ENCODE peak calls at places on chromosomes 11 and 22, in six cellular contexts. E is retinal pigment epithelial cell, M is body of pancreas, Z is RWPE1, B is AG04450, N is Panc1. V is an unnamed sample.

GRCh38 chr11:73225851-73226250 is 7.8 kb downstream of the P2RY2 start:
- DNase-seq in E (no peak), M (no peak), Z (no peak), B (no peak), N (no peak), V (no peak)

GRCh38 chr11:6619021-6619745 is at the start of gene TPP1:
- DNase-seq in E (peak), M (peak), Z (peak), B (peak), N (peak), V (peak)

GRCh38 chr11:125410091-125410490 is 86.0 kb downstream of the FEZ1 start:
- DNase-seq in E (no peak), M (no peak), Z (no peak), B (no peak), N (no peak), V (peak)

GRCh38 chr11:57249384-57250319 is 12.6 kb upstream of the APLNR start:
- DNase-seq in E (no peak), M (peak), Z (peak), B (peak), N (peak), V (peak)

GRCh38 chr11:27291302-27291889 is 71.6 kb downstream of the CCDC34 start:
- DNase-seq in E (no peak), M (no peak), Z (no peak), B (no peak), N (no peak), V (peak)

GRCh38 chr11:46293616-46294015 is 16.2 kb downstream of the CREB3L1 start:
- DNase-seq in E (peak), M (no peak), Z (no peak), B (no peak), N (no peak), V (no peak)

GRCh38 chr11:78460468-78460867 is 42.8 kb upstream of the GAB2 start:
- DNase-seq in E (no peak), M (no peak), Z (peak), B (no peak), N (no peak), V (no peak)

GRCh38 chr11:68328374-68329091 is 16.1 kb downstream of the LRP5 start:
- DNase-seq in E (no peak), M (peak), Z (no peak), B (no peak), N (no peak), V (no peak)

GRCh38 chr11:60743058-60743457 is 13.6 kb upstream of the MS4A15 start:
- DNase-seq in E (no peak), M (no peak), Z (no peak), B (no peak), N (no peak), V (no peak)

GRCh38 chr22:45336971-45337431 is 27.3 kb downstream of the FAM118A start:
- DNase-seq in E (no peak), M (peak), Z (no peak), B (no peak), N (no peak), V (no peak)

GRCh38 chr11:93972790-93973189 is 48.4 kb upstream of the HEPHL1 start:
- DNase-seq in E (no peak), M (no peak), Z (no peak), B (no peak), N (no peak), V (no peak)

GRCh38 chr11:8699903-8700302 is 17.3 kb downstream of the RPL27A start:
- DNase-seq in E (no peak), M (peak), Z (no peak), B (no peak), N (no peak), V (no peak)

GRCh38 chr22:50314455-50315288 is 7.2 kb upstream of the PLXNB2 start:
- DNase-seq in E (no peak), M (no peak), Z (no peak), B (no peak), N (no peak), V (peak)

GRCh38 chr11:77101043-77101537 is 1.6 kb upstream of the OMP start:
- DNase-seq in E (no peak), M (no peak), Z (no peak), B (no peak), N (no peak), V (peak)

GRCh38 chr11:104127828-104128227 is 36.1 kb downstream of the PDGFD start:
- DNase-seq in E (no peak), M (no peak), Z (peak), B (no peak), N (no peak), V (peak)

GRCh38 chr11:63845911-63846310 is 7.0 kb downstream of the MARK2 start:
- DNase-seq in E (no peak), M (no peak), Z (no peak), B (no peak), N (no peak), V (no peak)

GRCh38 chr11:46845440-46845739 is 690 bp downstream of the CKAP5 start:
- DNase-seq in E (no peak), M (no peak), Z (peak), B (no peak), N (no peak), V (no peak)

GRCh38 chr11:8018742-8019631 is 31.9 kb downstream of the EIF3F start:
- DNase-seq in E (no peak), M (peak), Z (peak), B (peak), N (no peak), V (no peak)

GRCh38 chr22:46054091-46054877 is 77.3 kb upstream of the WNT7B start:
- DNase-seq in E (no peak), M (peak), Z (peak), B (no peak), N (no peak), V (peak)

GRCh38 chr11:73612601-73613137 is 14.8 kb upstream of the FAM168A start:
- DNase-seq in E (no peak), M (no peak), Z (no peak), B (no peak), N (no peak), V (no peak)

GRCh38 chr22:36453266-36453607 is 28.2 kb downstream of the TXN2 start:
- DNase-seq in E (no peak), M (no peak), Z (no peak), B (no peak), N (no peak), V (no peak)

GRCh38 chr11:76805206-76805913 is 22.2 kb downstream of the TSKU start:
- DNase-seq in E (no peak), M (no peak), Z (no peak), B (no peak), N (no peak), V (peak)

GRCh38 chr11:132901638-132902610 is 630.4 kb downstream of the OPCML start:
- DNase-seq in E (no peak), M (no peak), Z (no peak), B (no peak), N (no peak), V (no peak)

GRCh38 chr11:79926707-79927106 is 485.9 kb upstream of the TENM4 start:
- DNase-seq in E (no peak), M (no peak), Z (no peak), B (no peak), N (no peak), V (no peak)

GRCh38 chr11:119316017-119316728 is 757 bp downstream of the MCAM start:
- DNase-seq in E (no peak), M (peak), Z (no peak), B (no peak), N (no peak), V (peak)

GRCh38 chr11:35316161-35316560 is 103.2 kb downstream of the SLC1A2 start:
- DNase-seq in E (no peak), M (no peak), Z (no peak), B (no peak), N (no peak), V (no peak)

GRCh38 chr11:61071880-61072279 is 30.4 kb upstream of the CD5 start:
- DNase-seq in E (no peak), M (no peak), Z (no peak), B (no peak), N (no peak), V (no peak)

GRCh38 chr11:13415201-13415600 is 47.8 kb downstream of the BTBD10 start:
- DNase-seq in E (no peak), M (no peak), Z (no peak), B (no peak), N (no peak), V (peak)

GRCh38 chr11:31422703-31423102 is 53.0 kb downstream of the DNAJC24 start:
- DNase-seq in E (no peak), M (no peak), Z (no peak), B (no peak), N (no peak), V (no peak)

GRCh38 chr11:45671246-45672171 is 6.1 kb upstream of the CHST1 start:
- DNase-seq in E (no peak), M (peak), Z (no peak), B (no peak), N (no peak), V (no peak)

GRCh38 chr11:133078591-133079179 is 453.6 kb downstream of the OPCML start:
- DNase-seq in E (peak), M (peak), Z (peak), B (no peak), N (no peak), V (no peak)

GRCh38 chr11:72700026-72700610 is 25.9 kb upstream of the PDE2A start:
- DNase-seq in E (no peak), M (no peak), Z (no peak), B (no peak), N (no peak), V (peak)

GRCh38 chr22:34688825-34689224 is 377.1 kb upstream of the ISX start:
- DNase-seq in E (no peak), M (no peak), Z (no peak), B (no peak), N (no peak), V (no peak)
- TF ChIP-seq CTCF in E (no peak), M (no peak), Z (no peak), B (no peak), N (no peak), V (no peak)

GRCh38 chr22:43883012-43883661 is 8.7 kb downstream of the PNPLA5 start:
- DNase-seq in E (no peak), M (peak), Z (peak), B (no peak), N (peak), V (peak)
- TF ChIP-seq CTCF in E (peak), M (peak), Z (peak), B (peak), N (peak), V (peak)

DNA sequence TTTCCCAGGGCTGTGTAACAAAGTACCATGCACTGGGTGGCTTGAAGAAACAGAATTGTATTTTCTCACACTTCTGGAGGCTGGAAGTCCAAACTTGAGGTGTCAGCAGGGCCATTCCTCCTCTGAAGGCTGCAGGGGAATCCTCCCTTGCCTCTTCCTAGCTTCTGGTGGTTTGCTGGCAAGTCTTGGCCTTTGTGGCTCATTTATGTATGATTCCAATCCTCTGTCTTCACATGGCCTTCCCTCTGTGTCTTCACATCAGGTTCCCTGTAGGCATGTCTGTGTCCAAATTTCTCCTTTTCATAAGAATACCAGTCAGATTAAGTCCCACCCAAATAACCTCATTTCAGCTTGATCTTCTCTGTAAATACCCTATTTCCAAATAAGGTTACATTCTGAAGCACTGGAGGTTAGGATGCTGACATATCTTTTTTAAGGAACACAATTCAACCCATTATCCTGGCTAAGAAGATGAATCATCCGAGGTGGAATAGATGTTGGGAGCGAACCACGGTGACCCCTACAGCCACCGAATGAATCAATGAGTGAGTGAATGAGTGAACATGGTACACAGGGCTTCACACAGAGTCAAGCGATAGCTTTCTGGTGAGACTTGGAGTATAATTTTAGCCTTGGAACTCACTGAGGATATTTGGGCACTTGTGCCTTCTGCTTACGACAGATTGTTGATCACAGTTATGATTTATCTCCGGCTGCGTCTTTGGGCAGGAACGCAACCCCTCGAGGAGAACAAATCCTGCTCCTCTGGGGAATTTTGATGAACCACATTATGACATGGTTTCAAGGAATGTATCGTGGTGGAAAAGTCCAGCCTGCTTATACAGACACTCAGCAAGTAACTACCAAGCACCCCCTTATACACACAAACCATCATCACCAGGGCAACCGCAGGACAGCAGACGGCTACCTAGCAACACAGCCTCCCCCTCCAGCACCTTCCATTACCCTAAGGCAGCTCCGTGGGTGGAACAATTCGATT is 34.3 kb upstream of the MICAL2 start:
- DNase-seq in E (peak), M (no peak), Z (peak), B (peak), N (no peak), V (peak)
- TF ChIP-seq CTCF in E (no peak), M (no peak), Z (no peak), B (no peak), N (no peak), V (no peak)

GRCh38 chr22:32336185-32336603 is 21.5 kb upstream of the RFPL3 start:
- DNase-seq in E (no peak), M (no peak), Z (no peak), B (no peak), N (no peak), V (no peak)
- TF ChIP-seq CTCF in E (no peak), M (no peak), Z (no peak), B (no peak), N (no peak), V (no peak)

GRCh38 chr22:43270314-43270908 is 72.8 kb downstream of the SCUBE1 start:
- DNase-seq in E (no peak), M (no peak), Z (no peak), B (no peak), N (no peak), V (no peak)
- TF ChIP-seq CTCF in E (peak), M (no peak), Z (no peak), B (peak), N (no peak), V (peak)

GRCh38 chr22:48973694-48974041 is 854.0 kb downstream of the BRD1 start:
- DNase-seq in E (no peak), M (no peak), Z (no peak), B (no peak), N (no peak), V (no peak)

GRCh38 chr22:48972979-48973693 is 854.5 kb downstream of the BRD1 start:
- DNase-seq in E (no peak), M (no peak), Z (no peak), B (no peak), N (no peak), V (no peak)

GRCh38 chr22:48968201-48968959 is 859.3 kb downstream of the BRD1 start:
- DNase-seq in E (no peak), M (peak), Z (no peak), B (no peak), N (no peak), V (no peak)
- TF ChIP-seq CTCF in E (no peak), M (peak), Z (no peak), B (no peak), N (peak), V (no peak)

GRCh38 chr11:67265633-67266423 is 445 bp upstream of the GRK2 start:
- DNase-seq in E (no peak), M (peak), Z (peak), B (no peak), N (no peak), V (peak)

GRCh38 chr11:67268684-67269268 is 2.5 kb downstream of the GRK2 start:
- DNase-seq in E (no peak), M (no peak), Z (no peak), B (no peak), N (no peak), V (no peak)

GRCh38 chr11:67266424-67267187 is at the start of gene GRK2:
- DNase-seq in E (no peak), M (peak), Z (no peak), B (no peak), N (no peak), V (peak)

GRCh38 chr11:67268036-67268683 is 1.9 kb downstream of the GRK2 start:
- DNase-seq in E (no peak), M (no peak), Z (no peak), B (no peak), N (no peak), V (no peak)

DNA sequence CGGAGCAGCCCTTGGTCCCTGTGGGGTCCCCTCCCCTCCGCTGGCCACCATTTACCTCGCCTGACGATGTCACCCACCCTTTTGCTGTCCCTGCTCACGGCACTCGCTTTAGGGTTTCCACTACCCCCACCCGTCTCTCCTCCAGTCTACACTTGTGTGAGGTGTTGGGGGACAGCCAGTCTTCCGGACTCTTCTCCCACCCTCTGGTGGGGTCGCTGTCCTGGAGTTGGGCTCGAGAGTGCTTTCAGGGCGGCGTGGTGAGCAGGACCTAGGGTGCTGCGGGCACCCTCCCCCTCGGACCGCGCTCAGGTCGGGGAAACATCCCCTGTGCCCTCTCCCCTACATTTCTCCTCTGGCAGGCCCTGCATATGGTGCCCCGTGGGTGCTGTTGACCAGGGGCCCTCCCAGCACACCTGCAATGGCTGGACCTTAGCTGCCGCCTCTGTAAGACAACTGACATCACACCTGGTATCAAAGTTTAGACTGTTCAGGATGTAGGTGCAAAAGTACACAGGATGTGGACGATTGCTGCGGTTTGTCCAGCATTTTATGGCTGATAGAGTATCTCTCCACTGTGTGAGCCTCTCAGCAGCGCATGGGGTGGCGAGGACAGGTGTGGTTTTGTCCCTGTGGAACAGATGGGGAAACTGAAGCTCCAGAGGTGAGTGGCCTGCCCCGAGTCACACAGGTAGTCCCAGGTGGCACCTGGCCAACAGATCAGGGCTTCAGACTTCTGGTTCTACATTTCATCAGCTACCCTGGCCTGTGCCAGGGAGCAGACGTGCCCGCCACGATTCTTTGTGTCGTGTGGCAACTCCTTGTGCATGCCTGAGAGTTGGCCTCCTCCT is 1.1 kb downstream of the GRK2 start:
- DNase-seq in E (no peak), M (peak), Z (no peak), B (no peak), N (no peak), V (peak)
- TF ChIP-seq CTCF in E (no peak), M (no peak), Z (no peak), B (peak), N (no peak), V (no peak)

GRCh38 chr11:122559734-122560382 is 95.7 kb upstream of the UBASH3B start:
- DNase-seq in E (no peak), M (no peak), Z (no peak), B (no peak), N (peak), V (peak)

GRCh38 chr11:122556605-122557004 is 98.9 kb upstream of the UBASH3B start:
- DNase-seq in E (no peak), M (no peak), Z (peak), B (no peak), N (no peak), V (no peak)
- TF ChIP-seq CTCF in E (peak), M (no peak), Z (peak), B (peak), N (peak), V (no peak)

DNA sequence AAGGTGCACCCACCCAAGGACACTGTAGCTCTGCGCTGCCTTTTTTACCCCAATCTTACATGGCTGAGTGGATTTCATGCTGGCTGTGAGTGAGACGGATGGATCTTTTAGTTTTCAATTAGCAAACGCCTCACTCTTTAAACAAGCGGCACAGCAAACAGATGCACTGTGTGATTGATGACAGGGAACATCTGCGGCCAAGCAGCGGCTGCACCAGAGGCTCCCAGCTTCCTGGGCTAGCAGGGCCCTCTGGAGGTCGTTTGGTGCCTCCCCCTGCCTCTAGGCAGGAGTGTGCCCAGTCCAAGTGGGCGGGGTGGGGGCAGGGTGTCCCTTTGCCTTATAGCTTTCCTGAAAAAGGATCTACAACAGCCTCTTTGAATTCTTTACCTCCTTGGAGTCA is 2.1 kb upstream of the DRD2 start:
- DNase-seq in E (no peak), M (no peak), Z (no peak), B (no peak), N (no peak), V (no peak)
- TF ChIP-seq CTCF in E (no peak), M (no peak), Z (no peak), B (no peak), N (no peak), V (no peak)

V was measured in MCF 10A.